ENCODE peak calls at places on chromosome 13, in eight cellular contexts. U is A549, N is tibial nerve, K is ovary, I is sigmoid colon, Z is stomach, G is upper lobe of left lung, O is SK-N-SH. R is an unnamed sample.

GRCh38 chr13:103188688-103189326 is 122.6 kb upstream of the SLC10A2 start:
- DNase-seq in U (peak), Z (no peak), G (no peak), K (no peak), N (no peak), O (peak), I (no peak), R (no peak)

GRCh38 chr13:110493161-110493593 is 68.3 kb downstream of the RAB20 start:
- DNase-seq in U (no peak), K (no peak), G (no peak), I (no peak), Z (no peak), O (no peak), N (no peak), R (no peak)

GRCh38 chr13:72104656-72105180 is 237.7 kb upstream of the DACH1 start:
- DNase-seq in K (no peak), I (no peak), G (no peak), O (no peak), Z (no peak), U (no peak), N (no peak), R (no peak)

GRCh38 chr13:26855071-26855470 is 94.5 kb upstream of the GPR12 start:
- DNase-seq in Z (no peak), G (no peak), O (no peak), I (no peak), N (no peak), U (no peak), K (no peak), R (no peak)

GRCh38 chr13:45500492-45501174 is 35.9 kb downstream of the COG3 start:
- DNase-seq in U (no peak), G (no peak), O (no peak), I (no peak), Z (no peak), N (no peak), K (no peak), R (no peak)

GRCh38 chr13:111122056-111122455 is 6.9 kb downstream of the ARHGEF7 start:
- DNase-seq in N (no peak), K (no peak), U (no peak), O (no peak), G (peak), Z (no peak), I (no peak), R (no peak)

GRCh38 chr13:76336889-76337844 is 549.0 kb downstream of the KCTD12 start:
- DNase-seq in G (no peak), O (no peak), K (no peak), I (no peak), U (no peak), Z (no peak), N (no peak), R (no peak)

GRCh38 chr13:112181336-112182051 is 114.5 kb downstream of the SOX1 start:
- DNase-seq in K (no peak), G (peak), U (no peak), I (no peak), Z (no peak), N (no peak), O (no peak), R (no peak)

GRCh38 chr13:43227721-43228120 is 204.3 kb downstream of the DNAJC15 start:
- DNase-seq in U (no peak), N (no peak), I (no peak), G (no peak), Z (no peak), O (no peak), K (no peak), R (peak)

GRCh38 chr13:18978447-18978846 is 203.2 kb downstream of the TUBA3C start:
- DNase-seq in Z (no peak), O (no peak), N (no peak), K (no peak), U (no peak), I (no peak), G (no peak), R (peak)

GRCh38 chr13:95301135-95301946 is at the start of gene ABCC4:
- DNase-seq in N (peak), Z (peak), O (peak), G (peak), I (peak), K (peak), U (peak), R (no peak)

GRCh38 chr13:106362637-106363036 is 172.8 kb downstream of the EFNB2 start:
- DNase-seq in Z (no peak), K (no peak), G (no peak), I (no peak), N (no peak), O (peak), U (no peak), R (no peak)

GRCh38 chr13:105497597-105497996 is 1037.9 kb downstream of the EFNB2 start:
- DNase-seq in I (no peak), N (no peak), Z (no peak), O (no peak), G (no peak), K (no peak), U (no peak), R (no peak)

GRCh38 chr13:114097893-114098688 is 34.3 kb downstream of the RASA3 start:
- DNase-seq in K (peak), Z (no peak), O (peak), N (no peak), G (peak), U (no peak), I (peak), R (no peak)

GRCh38 chr13:31427151-31427867 is 227.5 kb downstream of the B3GLCT start:
- DNase-seq in I (no peak), O (no peak), G (no peak), K (no peak), Z (no peak), N (no peak), U (no peak), R (peak)

GRCh38 chr13:31431722-31432137 is 232.0 kb downstream of the B3GLCT start:
- DNase-seq in K (peak), U (peak), Z (peak), G (no peak), O (peak), N (peak), I (no peak), R (no peak)

GRCh38 chr13:31421756-31422155 is 222.0 kb downstream of the B3GLCT start:
- DNase-seq in G (no peak), K (no peak), U (no peak), I (no peak), N (no peak), O (no peak), Z (no peak), R (peak)

GRCh38 chr13:31424130-31424729 is 224.5 kb downstream of the B3GLCT start:
- DNase-seq in Z (peak), G (no peak), I (peak), K (peak), U (peak), O (peak), N (peak), R (no peak)

DNA sequence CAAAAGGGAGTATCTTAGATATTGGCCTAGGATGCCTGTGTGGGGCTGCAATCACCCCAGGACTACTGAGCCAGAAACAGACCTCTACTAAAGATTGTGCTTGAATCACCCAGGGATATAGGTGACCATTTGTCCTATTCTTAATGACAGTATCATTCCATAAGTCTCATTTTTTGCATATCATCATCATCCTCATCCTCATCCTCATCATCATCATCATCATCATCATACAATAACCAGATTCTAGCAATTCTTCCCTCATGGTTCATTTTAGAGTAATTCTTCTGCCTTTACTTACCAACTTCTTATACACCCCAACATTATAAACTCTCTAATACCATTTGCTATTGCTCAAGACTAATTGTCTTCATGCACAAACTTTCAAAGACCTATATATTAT is 226.6 kb downstream of the B3GLCT start:
- DNase-seq in O (no peak), K (no peak), N (no peak), U (no peak), Z (no peak), G (no peak), I (no peak), R (no peak)
- TF ChIP-seq EP300 in O (no peak), K (no peak), N (no peak), U (no peak), Z (no peak), G (no peak), I (no peak), R (no peak)

GRCh38 chr13:41655997-41656396 is 198.6 kb downstream of the RGCC start:
- DNase-seq in O (no peak), K (no peak), G (no peak), N (no peak), Z (no peak), U (no peak), I (no peak), R (no peak)

GRCh38 chr13:41660426-41660825 is 203.1 kb downstream of the RGCC start:
- DNase-seq in G (no peak), N (no peak), K (no peak), O (no peak), I (no peak), U (no peak), Z (no peak), R (no peak)

GRCh38 chr13:41652735-41653361 is 195.5 kb downstream of the RGCC start:
- DNase-seq in G (no peak), I (no peak), Z (no peak), K (no peak), O (peak), U (peak), N (peak), R (no peak)

GRCh38 chr13:41654800-41655199 is 197.4 kb downstream of the RGCC start:
- DNase-seq in G (no peak), O (no peak), N (no peak), I (no peak), Z (no peak), K (no peak), U (no peak), R (no peak)

GRCh38 chr13:41658057-41658642 is 200.8 kb downstream of the RGCC start:
- DNase-seq in I (no peak), G (no peak), N (no peak), K (no peak), Z (no peak), O (no peak), U (no peak), R (no peak)
- TF ChIP-seq CTCF in I (no peak), G (no peak), N (no peak), K (no peak), Z (no peak), O (no peak), U (no peak), R (no peak)

DNA sequence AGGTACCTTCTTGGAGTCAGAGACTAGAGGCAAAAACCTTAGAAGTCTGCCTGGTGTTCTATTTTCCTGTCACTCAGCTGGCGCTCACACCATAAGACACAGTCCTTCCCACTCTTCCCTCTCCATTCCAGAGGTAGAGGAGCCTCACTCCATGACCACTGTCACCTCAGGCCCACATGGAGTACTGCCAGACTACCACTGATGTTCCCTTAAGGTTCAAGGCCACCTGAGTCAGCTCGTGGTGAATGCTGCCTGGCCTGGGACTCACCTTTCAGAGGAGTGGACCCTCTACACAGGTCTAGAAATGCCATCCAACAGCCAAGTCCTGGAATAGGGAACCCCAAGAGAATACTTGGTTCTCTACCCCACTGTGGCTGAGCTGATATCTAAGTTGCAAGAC is 29.9 kb downstream of the RGCC start:
- DNase-seq in O (no peak), I (no peak), G (no peak), K (no peak), Z (no peak), U (no peak), N (no peak), R (no peak)
- TF ChIP-seq EP300 in O (no peak), I (no peak), G (no peak), K (no peak), Z (no peak), U (no peak), N (no peak), R (no peak)

GRCh38 chr13:22757530-22758120 is 423.2 kb upstream of the SGCG start:
- DNase-seq in O (peak), Z (no peak), G (no peak), U (peak), I (no peak), N (no peak), K (no peak), R (no peak)
- TF ChIP-seq CTCF in O (peak), Z (no peak), G (no peak), U (peak), I (no peak), N (peak), K (peak), R (no peak)

DNA sequence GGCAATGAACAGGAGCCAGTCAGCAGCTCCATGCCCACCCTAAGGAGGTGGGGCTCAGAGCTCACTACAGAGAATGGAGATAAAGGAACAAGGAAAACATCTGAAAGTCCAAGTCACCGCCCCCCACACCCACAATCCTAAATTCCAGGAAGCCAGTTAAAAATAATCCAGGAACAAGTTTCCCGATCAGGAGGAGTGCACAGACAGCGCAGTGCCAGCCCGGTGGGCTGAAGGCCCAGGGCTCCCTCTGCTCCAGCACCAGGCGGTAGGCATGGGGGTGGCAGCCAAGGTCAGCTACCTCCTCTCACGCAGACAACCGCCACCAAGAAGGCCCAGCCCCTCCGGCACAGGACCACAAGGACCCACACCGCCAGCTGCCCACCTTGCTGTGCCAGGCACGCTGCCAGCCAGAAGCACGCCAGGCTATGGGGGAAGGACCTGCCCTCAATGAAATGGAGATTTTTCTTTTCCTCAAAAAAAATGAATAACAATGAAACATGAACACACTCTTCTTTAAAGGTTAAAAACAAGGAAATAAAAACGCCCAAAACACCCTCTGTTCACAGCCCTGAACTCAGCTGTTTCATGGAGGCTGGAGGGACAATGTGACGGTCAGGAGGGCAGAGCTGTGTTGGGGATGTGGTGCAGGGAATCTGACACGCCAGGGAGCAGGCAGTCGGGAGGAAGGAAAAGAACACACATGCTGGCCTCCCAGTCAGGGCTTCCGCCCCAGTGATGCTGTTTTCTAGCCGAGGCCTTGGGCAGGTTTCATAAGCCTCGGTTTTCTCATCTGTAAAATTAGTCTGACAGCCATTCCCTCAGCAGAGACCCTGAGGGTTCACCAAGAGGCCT is 11.0 kb downstream of the STK24 start:
- DNase-seq in K (peak), O (peak), G (peak), U (no peak), N (no peak), Z (peak), I (peak), R (no peak)
- TF ChIP-seq EP300 in K (no peak), O (no peak), G (no peak), U (no peak), N (no peak), Z (no peak), I (no peak), R (no peak)

DNA sequence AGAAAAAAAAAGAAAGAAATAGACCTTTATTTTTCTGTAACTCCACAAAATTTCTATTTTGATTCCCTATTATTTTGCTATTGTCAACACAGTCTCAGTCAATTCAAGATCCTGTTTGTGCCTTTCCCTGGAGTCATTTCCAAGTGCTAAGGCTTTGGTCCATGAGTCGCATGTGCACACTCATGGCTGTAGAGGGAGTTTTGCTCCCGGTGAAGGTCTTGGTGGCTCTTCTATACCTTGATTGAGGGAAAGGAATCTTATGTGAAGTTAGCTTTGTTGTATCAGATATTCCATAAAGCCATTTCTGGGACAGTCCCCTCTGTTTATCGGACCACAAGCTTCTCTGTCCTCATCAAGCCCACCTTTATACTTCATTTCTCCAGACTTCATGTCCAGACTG is 58.7 kb upstream of the ALOX5AP start:
- DNase-seq in G (no peak), I (no peak), U (peak), N (no peak), O (no peak), K (no peak), Z (no peak), R (no peak)
- TF ChIP-seq CTCF in G (no peak), I (no peak), U (peak), N (no peak), O (peak), K (no peak), Z (no peak), R (no peak)

R was measured in esophagus muscularis mucosa.